ENCODE peak calls at places on chromosome 20, in four cellular contexts. T is pancreas, G is Calu3, R is omental fat pad. Q is an unnamed sample.

GRCh38 chr20:37539956-37540455 is 12.3 kb upstream of the BLCAP start:
- DNase-seq in T (no peak), G (no peak), R (no peak), Q (no peak)

GRCh38 chr20:5658897-5659296 is 91.3 kb upstream of the SHLD1 start:
- DNase-seq in R (peak), T (peak), G (no peak), Q (peak)

GRCh38 chr20:23782366-23782983 is 31.7 kb upstream of the CST1 start:
- DNase-seq in T (no peak), G (peak), R (no peak), Q (no peak)

GRCh38 chr20:29497261-29497671 is 1760.2 kb upstream of the DEFB115 start:
- DNase-seq in R (no peak), G (no peak), T (peak), Q (no peak)

GRCh38 chr20:18628330-18628941 is 40.6 kb downstream of the DTD1 start:
- DNase-seq in R (no peak), T (peak), G (peak), Q (no peak)

GRCh38 chr20:43983359-43983758 is 68.7 kb downstream of the TOX2 start:
- DNase-seq in G (peak), T (no peak), R (no peak), Q (no peak)

GRCh38 chr20:10925767-10926166 is 252.0 kb upstream of the JAG1 start:
- DNase-seq in R (no peak), T (no peak), G (no peak), Q (no peak)

GRCh38 chr20:20695250-20695816 is 17.1 kb downstream of the RALGAPA2 start:
- DNase-seq in T (no peak), G (no peak), R (no peak), Q (no peak)

GRCh38 chr20:1879934-1880333 is 15.3 kb upstream of the SIRPA start:
- DNase-seq in R (no peak), G (no peak), T (no peak), Q (no peak)

GRCh38 chr20:1894471-1894950 is 696 bp upstream of the SIRPA start:
- DNase-seq in R (no peak), G (peak), T (peak), Q (peak)

GRCh38 chr20:32575805-32576204 is 9.3 kb downstream of the NOL4L start:
- DNase-seq in T (no peak), R (no peak), G (no peak), Q (no peak)

GRCh38 chr20:32578840-32579239 is 6.3 kb downstream of the NOL4L start:
- DNase-seq in T (no peak), R (no peak), G (no peak), Q (no peak)

GRCh38 chr20:32577657-32578056 is 7.5 kb downstream of the NOL4L start:
- DNase-seq in T (no peak), G (no peak), R (no peak), Q (no peak)

GRCh38 chr20:32576560-32576959 is 8.6 kb downstream of the NOL4L start:
- DNase-seq in G (no peak), T (no peak), R (no peak), Q (no peak)

GRCh38 chr20:32577023-32577422 is 8.1 kb downstream of the NOL4L start:
- DNase-seq in T (no peak), R (no peak), G (no peak), Q (no peak)
- TF ChIP-seq CTCF in T (no peak), R (no peak), G (no peak), Q (no peak)

GRCh38 chr20:47305667-47306066 is 50.8 kb downstream of the ZMYND8 start:
- DNase-seq in T (no peak), G (no peak), R (no peak), Q (no peak)

GRCh38 chr20:47303736-47304135 is 52.8 kb downstream of the ZMYND8 start:
- DNase-seq in T (no peak), R (no peak), G (no peak), Q (no peak)

GRCh38 chr20:47306095-47306494 is 50.4 kb downstream of the ZMYND8 start:
- DNase-seq in T (no peak), G (no peak), R (no peak), Q (no peak)

GRCh38 chr20:47306755-47307370 is 49.6 kb downstream of the ZMYND8 start:
- DNase-seq in G (no peak), T (no peak), R (no peak), Q (no peak)

DNA sequence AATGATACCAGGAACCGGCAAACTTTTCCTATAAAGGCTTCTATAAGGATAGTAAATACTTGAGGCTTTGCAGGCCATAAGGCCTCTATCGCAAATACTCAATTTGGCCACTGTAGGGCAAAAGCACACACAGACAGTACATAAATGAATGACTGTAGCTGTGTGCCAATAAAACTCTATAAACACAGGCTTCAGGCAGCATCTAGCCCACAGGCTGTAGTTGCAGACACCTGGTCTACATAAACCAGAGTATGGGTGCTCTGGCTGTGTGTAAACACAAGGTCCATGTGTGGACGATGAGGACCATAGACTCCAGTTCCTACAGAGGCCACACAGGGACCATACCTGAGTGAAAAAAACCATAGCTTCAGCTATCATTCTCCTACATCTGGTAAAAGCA is 52.2 kb downstream of the ZMYND8 start:
- DNase-seq in R (no peak), G (no peak), T (no peak), Q (no peak)
- TF ChIP-seq CTCF in R (no peak), G (no peak), T (no peak), Q (peak)

GRCh38 chr20:4472906-4473305 is 248.8 kb upstream of the PRND start:
- DNase-seq in R (no peak), G (no peak), T (no peak), Q (no peak)

GRCh38 chr20:4471221-4471620 is 250.5 kb upstream of the PRND start:
- DNase-seq in G (no peak), R (no peak), T (no peak), Q (no peak)

GRCh38 chr20:4468114-4468513 is 253.6 kb upstream of the PRND start:
- DNase-seq in T (no peak), R (no peak), G (no peak), Q (no peak)

GRCh38 chr20:4469910-4470309 is 251.8 kb upstream of the PRND start:
- DNase-seq in G (no peak), R (no peak), T (no peak), Q (no peak)

DNA sequence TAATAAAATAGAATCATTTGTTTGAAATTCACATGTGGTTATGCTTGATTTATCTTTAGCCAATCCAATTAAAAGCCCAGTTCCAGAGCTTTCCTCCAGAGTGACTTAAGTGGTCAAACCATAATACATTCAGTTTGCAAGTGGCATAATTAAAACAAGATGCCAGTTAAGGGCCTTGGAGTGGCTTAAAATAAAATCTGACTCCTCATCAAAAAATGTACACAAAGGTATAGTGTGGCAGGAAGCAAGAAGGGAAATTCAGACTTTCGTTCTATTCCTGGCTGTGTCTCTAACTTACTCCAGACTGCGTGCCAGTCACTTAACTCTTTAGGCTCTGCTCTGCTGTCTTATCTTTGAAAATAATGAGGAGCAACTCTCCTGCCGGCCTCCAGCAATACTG is 251.3 kb upstream of the PRND start:
- DNase-seq in T (no peak), G (no peak), R (no peak), Q (peak)
- TF ChIP-seq CTCF in T (no peak), G (no peak), R (no peak), Q (peak)

GRCh38 chr20:24998631-24999445 is 6.3 kb upstream of the APMAP start:
- DNase-seq in R (no peak), G (no peak), T (no peak), Q (no peak)

GRCh38 chr20:25003002-25003401 is 10.5 kb upstream of the APMAP start:
- DNase-seq in R (no peak), T (no peak), G (no peak), Q (no peak)

GRCh38 chr20:24999568-24999967 is 7.0 kb upstream of the APMAP start:
- DNase-seq in G (no peak), R (no peak), T (no peak), Q (no peak)

GRCh38 chr20:24998121-24998520 is 5.6 kb upstream of the APMAP start:
- DNase-seq in G (no peak), R (no peak), T (no peak), Q (no peak)

DNA sequence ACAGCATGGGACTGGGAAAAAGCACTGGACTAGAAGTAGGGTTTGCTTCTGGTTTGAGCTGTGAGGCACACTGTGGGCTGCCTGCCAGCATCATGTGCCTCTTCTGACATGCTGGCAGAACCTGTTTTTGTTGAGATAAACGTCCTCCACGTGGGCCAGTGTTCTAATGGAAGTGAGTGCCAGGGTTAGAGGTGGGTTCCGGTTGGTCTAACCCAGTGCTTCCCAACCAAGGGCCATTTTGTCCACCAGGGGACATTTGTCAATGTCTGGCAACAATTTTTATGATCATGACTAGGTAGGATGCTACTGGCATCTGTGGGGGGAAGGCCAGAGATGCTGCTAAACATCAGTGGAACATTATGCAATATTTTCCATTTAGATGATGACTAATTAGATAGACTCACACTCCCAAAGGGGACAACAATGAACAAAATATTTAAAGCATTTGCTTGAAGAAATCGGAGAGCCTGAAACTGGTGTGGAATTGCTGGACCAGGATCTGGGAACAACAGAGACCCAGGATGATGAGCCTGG is 7.8 kb upstream of the APMAP start:
- DNase-seq in G (peak), T (peak), R (no peak), Q (peak)
- TF ChIP-seq CTCF in G (no peak), T (no peak), R (no peak), Q (peak)

GRCh38 chr20:57434390-57434700 is 43.1 kb downstream of the RBM38 start:
- DNase-seq in T (no peak), G (no peak), R (no peak), Q (no peak)
- TF ChIP-seq CTCF in T (no peak), G (peak), R (no peak), Q (no peak)

DNA sequence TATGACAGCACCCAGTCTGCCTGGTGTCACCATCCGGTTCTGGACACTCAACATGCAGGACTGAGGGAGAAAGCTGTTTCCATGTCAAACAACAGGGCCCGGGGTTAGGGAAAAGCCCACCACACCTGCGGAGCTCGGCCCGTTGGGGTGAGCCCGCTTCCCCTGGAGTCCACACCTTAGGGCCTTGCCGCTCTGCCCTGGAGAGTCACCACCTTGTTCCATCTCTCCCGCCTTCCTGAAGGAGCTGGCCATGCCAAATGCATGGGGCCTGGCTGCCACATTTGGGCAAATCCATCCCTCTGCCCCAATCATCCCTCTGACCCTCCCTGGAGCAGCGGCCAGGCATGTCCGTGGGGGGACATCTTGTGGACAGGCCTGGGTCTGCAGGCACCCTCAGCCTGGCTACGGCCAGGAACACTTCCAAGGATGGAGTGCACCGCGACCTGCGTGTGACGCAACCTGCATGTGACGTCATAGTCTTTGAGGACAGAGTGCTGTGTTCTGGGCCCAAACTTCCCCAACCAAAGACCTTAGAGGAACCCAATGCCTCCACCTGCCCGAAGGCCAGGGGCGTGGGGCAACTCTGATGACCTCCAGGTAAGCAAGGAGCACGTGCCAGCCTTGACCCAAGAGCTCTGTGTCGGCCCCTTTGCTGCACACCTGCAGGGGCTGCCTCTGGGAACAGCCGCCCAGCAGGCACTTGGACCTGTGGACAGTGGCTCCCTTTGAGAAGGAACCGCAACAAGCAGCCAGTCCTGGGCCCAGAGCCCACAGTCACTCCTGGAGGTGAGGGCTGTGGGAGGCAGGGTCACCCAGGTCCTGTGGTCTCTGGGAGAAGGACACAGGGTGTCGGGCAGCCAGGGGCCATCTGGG is 1.7 kb downstream of the CABLES2 start:
- DNase-seq in T (no peak), G (peak), R (peak), Q (no peak)
- TF ChIP-seq CTCF in T (no peak), G (peak), R (no peak), Q (peak)

DNA sequence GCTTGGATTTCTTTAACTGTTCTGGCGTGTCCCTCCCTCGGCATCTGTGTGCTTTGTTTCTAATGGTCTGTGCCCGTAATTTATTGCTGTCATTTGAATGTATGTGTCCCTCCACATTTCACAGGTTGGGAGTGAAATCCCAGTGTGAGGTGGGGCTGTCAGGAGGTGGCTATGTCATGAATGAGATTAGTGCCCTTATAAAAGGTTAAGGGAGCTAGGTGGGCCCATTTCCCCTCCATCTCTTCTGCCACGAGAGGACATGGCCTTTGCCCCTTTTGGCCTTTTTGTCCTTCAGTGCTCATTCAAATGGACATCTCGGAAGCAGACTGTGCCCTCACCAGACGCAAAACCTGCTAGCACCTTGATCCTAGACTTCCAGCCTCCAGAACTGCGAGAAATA is 96.3 kb downstream of the LAMP5 start:
- DNase-seq in R (no peak), G (no peak), T (no peak), Q (no peak)
- TF ChIP-seq CTCF in R (no peak), G (no peak), T (no peak), Q (no peak)

DNA sequence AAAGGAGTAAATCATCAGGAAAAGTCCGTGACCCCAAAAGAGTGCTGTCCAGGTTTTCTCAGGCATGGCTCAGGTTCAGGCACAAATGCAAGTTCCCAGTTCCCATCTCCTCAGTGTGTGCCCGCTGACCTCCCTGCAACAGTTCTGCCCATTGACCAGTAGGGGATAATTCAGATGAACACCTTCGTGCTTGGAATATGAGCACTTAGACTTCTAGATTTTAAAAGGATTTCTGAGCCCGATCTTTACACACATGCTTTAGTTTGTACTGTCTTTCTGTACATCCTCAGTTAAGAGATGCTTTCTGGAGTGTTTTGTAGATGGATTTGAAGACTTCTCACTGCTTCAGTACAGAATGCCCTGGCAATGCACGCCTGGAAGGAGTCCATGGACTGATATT is 239.7 kb upstream of the PLCB4 start:
- DNase-seq in R (no peak), G (no peak), T (no peak), Q (no peak)
- TF ChIP-seq CTCF in R (no peak), G (no peak), T (no peak), Q (no peak)

GRCh38 chr20:52105573-52106422 is 85.8 kb downstream of the ZFP64 start:
- DNase-seq in T (no peak), R (no peak), G (no peak), Q (no peak)
- TF ChIP-seq CTCF in T (no peak), R (no peak), G (no peak), Q (peak)